ENCODE peak calls at places on chromosome 10, in eight cellular contexts. L is cardiac muscle cell; E is GM23248; K is ovary; M is CD4-positive, CD25-positive, alpha-beta regulatory T cell; C is WERI-Rb-1; W is colonic mucosa; N is H1. F is an unnamed sample.

GRCh38 chr10:117609095-117609821 is 66.7 kb downstream of the EMX2 start:
- DNase-seq in K (peak; percentile 27), L (no peak), E (peak; percentile 96), W (no peak), C (no peak), N (no peak), M (no peak), F (peak; percentile 76)

GRCh38 chr10:44294726-44295412 is 90.0 kb downstream of the CXCL12 start:
- DNase-seq in L (no peak), W (no peak), N (no peak), C (no peak), E (no peak), M (no peak), K (no peak), F (no peak)

GRCh38 chr10:103603382-103603781 is 109.9 kb downstream of the NEURL1 start:
- DNase-seq in W (no peak), N (no peak), K (no peak), L (no peak), C (no peak), E (no peak), M (no peak), F (no peak)

GRCh38 chr10:33734393-33735110 is 400.1 kb upstream of the NRP1 start:
- DNase-seq in L (no peak), W (no peak), M (no peak), N (no peak), K (no peak), C (no peak), E (no peak), F (no peak)

GRCh38 chr10:116477989-116478615 is 50.5 kb downstream of the PNLIPRP3 start:
- DNase-seq in W (no peak), E (no peak), L (no peak), C (no peak), M (no peak), K (no peak), N (no peak), F (no peak)

GRCh38 chr10:34710391-34710751 is 104.7 kb downstream of the PARD3 start:
- DNase-seq in E (peak; percentile 92), N (no peak), W (no peak), M (no peak), L (no peak), C (no peak), K (peak; percentile 41), F (no peak)

GRCh38 chr10:44933922-44934321 is 22.8 kb downstream of the TMEM72 start:
- DNase-seq in E (no peak), K (no peak), M (no peak), C (no peak), W (no peak), N (peak; percentile 17), L (no peak), F (no peak)

GRCh38 chr10:7354330-7355047 is 56.3 kb downstream of the SFMBT2 start:
- DNase-seq in K (no peak), L (no peak), M (no peak), C (no peak), N (no peak), W (no peak), E (peak; percentile 39), F (no peak)

GRCh38 chr10:71128311-71129010 is 83.9 kb upstream of the UNC5B start:
- DNase-seq in W (peak; percentile 34), E (peak; percentile 41), K (no peak), L (no peak), C (no peak), M (no peak), N (no peak), F (no peak)

GRCh38 chr10:105797234-105797890 is 1156.3 kb downstream of the SORCS3 start:
- DNase-seq in N (no peak), M (peak; percentile 44), K (no peak), W (no peak), L (peak; percentile 51), E (peak; percentile 15), C (no peak), F (no peak)

GRCh38 chr10:80705899-80706298 is 168.2 kb downstream of the SH2D4B start:
- DNase-seq in N (no peak), C (no peak), W (no peak), L (no peak), E (no peak), K (no peak), M (no peak), F (no peak)

GRCh38 chr10:103757531-103758293 is 97.7 kb downstream of the SH3PXD2A start:
- DNase-seq in L (no peak), W (peak; percentile 37), E (peak; percentile 77), C (peak; percentile 50), K (no peak), M (peak; percentile 68), N (no peak), F (no peak)

GRCh38 chr10:71218046-71218832 is 5.9 kb downstream of the UNC5B start:
- DNase-seq in M (no peak), C (no peak), L (no peak), K (peak; percentile 8), W (no peak), N (no peak), E (peak; percentile 63), F (peak; percentile 50)

GRCh38 chr10:86203162-86203905 is 163.3 kb downstream of the GRID1 start:
- DNase-seq in W (no peak), K (no peak), C (no peak), M (peak; percentile 1), L (peak; percentile 85), N (peak; percentile 82), E (peak; percentile 41), F (no peak)

GRCh38 chr10:48762104-48763042 is 77.7 kb downstream of the WDFY4 start:
- DNase-seq in N (no peak), K (no peak), M (no peak), L (no peak), E (peak; percentile 18), W (no peak), C (no peak), F (no peak)

GRCh38 chr10:130127612-130128607 is 8.3 kb upstream of the GLRX3 start:
- DNase-seq in M (peak; percentile 71), W (peak; percentile 49), K (no peak), L (peak; percentile 79), E (peak; percentile 81), N (peak; percentile 79), C (peak; percentile 68), F (peak; percentile 69)

GRCh38 chr10:8725343-8725742 is 670.9 kb downstream of the GATA3 start:
- DNase-seq in M (no peak), K (no peak), E (no peak), W (no peak), L (no peak), N (no peak), C (no peak), F (no peak)

GRCh38 chr10:8731415-8732110 is 677.1 kb downstream of the GATA3 start:
- DNase-seq in L (no peak), C (no peak), W (no peak), E (no peak), K (no peak), N (no peak), M (no peak), F (no peak)

GRCh38 chr10:8726087-8726486 is 671.6 kb downstream of the GATA3 start:
- DNase-seq in E (no peak), W (no peak), M (no peak), N (no peak), L (no peak), K (no peak), C (no peak), F (no peak)

GRCh38 chr10:8722835-8723234 is 668.3 kb downstream of the GATA3 start:
- DNase-seq in M (no peak), W (no peak), N (no peak), C (no peak), L (no peak), K (no peak), E (no peak), F (no peak)

GRCh38 chr10:8726666-8727065 is 672.2 kb downstream of the GATA3 start:
- DNase-seq in M (no peak), N (no peak), C (no peak), K (no peak), W (no peak), E (no peak), L (no peak), F (no peak)
- H3K27ac ChIP-seq in M (no peak overlapping the region), N (no peak overlapping the region), C (no peak overlapping the region), K (no peak overlapping the region), W (no peak overlapping the region), E (no peak overlapping the region), L (no peak overlapping the region), F (no peak overlapping the region)

GRCh38 chr10:102413806-102414561 is 4.6 kb downstream of the PSD start:
- DNase-seq in W (no peak), E (no peak), N (no peak), L (no peak), M (no peak), C (peak; percentile 52), K (no peak), F (peak; percentile 52)
- H3K27me3 ChIP-seq in W (peaks cover 18% of the 10 kb centered on the region), E (peaks cover 16% of the 10 kb centered on the region), N (peaks cover 34% of the 10 kb centered on the region), L (peaks cover 27% of the 10 kb centered on the region), M (peaks cover 23% of the 10 kb centered on the region), C (no peaks in the 10 kb centered on the region), K (no peaks in the 10 kb centered on the region), F (no peaks in the 10 kb centered on the region)

DNA sequence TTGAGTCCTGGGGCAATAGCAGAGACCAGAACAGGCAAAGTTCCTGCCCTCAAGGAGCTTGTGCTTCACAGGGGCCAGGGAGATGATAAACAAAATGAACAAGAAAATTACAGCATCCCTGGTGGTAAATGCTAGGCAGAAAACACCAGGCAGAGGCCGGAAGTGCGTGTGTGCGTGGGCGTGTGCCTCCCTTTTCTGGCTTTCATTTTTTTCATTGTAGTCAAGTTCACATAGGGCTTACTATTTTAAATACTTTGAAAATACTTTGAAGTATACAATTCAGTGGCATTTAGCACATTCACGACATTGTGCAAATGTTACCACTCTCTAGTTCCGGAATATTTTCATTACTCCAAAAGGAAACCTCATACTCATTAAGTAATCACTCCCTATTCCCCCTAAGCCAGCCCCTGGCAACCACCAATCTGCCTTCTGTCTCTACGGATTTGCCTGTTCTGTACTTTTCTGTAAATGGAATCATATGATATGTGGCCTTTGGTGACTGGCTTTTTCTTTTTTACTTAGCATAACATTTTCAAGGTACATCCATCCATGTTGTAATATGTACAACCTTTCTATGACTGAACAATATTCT is 88.1 kb upstream of the PDCD4 start:
- DNase-seq in L (no peak), C (no peak), N (no peak), M (peak; percentile 85), W (no peak), E (peak; percentile 52), K (no peak), F (no peak)
- H3K27ac ChIP-seq in L (no peak overlapping the region), C (no peak overlapping the region), N (no peak overlapping the region), M (peak overlapping the region; percentile 77), W (no peak overlapping the region), E (no peak overlapping the region), K (no peak overlapping the region), F (no peak overlapping the region)

GRCh38 chr10:28307267-28307666 is 4.4 kb upstream of the MPP7 start:
- DNase-seq in E (no peak), L (no peak), M (no peak), C (no peak), W (no peak), N (no peak), K (no peak), F (no peak)

GRCh38 chr10:28305551-28305950 is 2.7 kb upstream of the MPP7 start:
- DNase-seq in N (no peak), W (no peak), E (no peak), C (no peak), M (no peak), K (no peak), L (no peak), F (no peak)

GRCh38 chr10:28302012-28302667 is 724 bp downstream of the MPP7 start:
- DNase-seq in K (no peak), E (peak; percentile 67), W (peak; percentile 55), N (no peak), C (no peak), L (peak; percentile 52), M (no peak), F (no peak)

GRCh38 chr10:28302668-28303488 is at the start of gene MPP7:
- DNase-seq in K (peak; percentile 94), N (peak; percentile 93), L (peak; percentile 97), E (peak; percentile 98), C (peak; percentile 91), W (peak; percentile 96), M (peak; percentile 98), F (peak; percentile 98)

GRCh38 chr10:28304032-28304571 is 1.2 kb upstream of the MPP7 start:
- DNase-seq in N (no peak), K (no peak), W (no peak), E (no peak), C (no peak), L (no peak), M (no peak), F (no peak)
- H3K27me3 ChIP-seq in N (no peaks in the 10 kb centered on the region), K (no peaks in the 10 kb centered on the region), W (no peaks in the 10 kb centered on the region), E (peaks cover 52% of the 10 kb centered on the region), C (no peaks in the 10 kb centered on the region), L (no peaks in the 10 kb centered on the region), M (peaks cover 11% of the 10 kb centered on the region), F (no peaks in the 10 kb centered on the region)

F was measured in pancreas.